ENCODE peak calls at places on chromosomes 5 and 9, in ten cellular contexts. Y, C, D, Q, F, T, K, H, A and O are unnamed samples.

GRCh38 chr9:127455299-127455992 is 4.1 kb downstream of the LRSAM1 start:
- DNase-seq in Y (peak; percentile 65), C (no peak), D (peak; percentile 72), Q (no peak), F (no peak), T (peak; percentile 58), K (no peak), H (no peak), A (no peak), O (no peak)

GRCh38 chr5:115033861-115034260 is 135.8 kb downstream of the TRIM36 start:
- DNase-seq in Y (no peak), C (no peak), D (no peak), Q (no peak), F (no peak), T (no peak), K (no peak), H (no peak), A (no peak), O (no peak)

GRCh38 chr5:81755320-81755719 is 4.4 kb upstream of the SSBP2 start:
- DNase-seq in Y (no peak), C (peak; percentile 79), D (no peak), Q (peak; percentile 88), F (peak; percentile 91), T (peak; percentile 52), K (peak; percentile 71), H (peak; percentile 53), A (no peak), O (no peak)

GRCh38 chr5:159581502-159582249 is 251.4 kb upstream of the IL12B start:
- DNase-seq in Y (no peak), C (peak; percentile 71), D (no peak), Q (peak; percentile 93), F (peak; percentile 82), T (no peak), K (peak; percentile 78), H (peak; percentile 95), A (no peak), O (no peak)

GRCh38 chr9:135036861-135037465 is 50.5 kb upstream of the OLFM1 start:
- DNase-seq in Y (no peak), C (no peak), D (no peak), Q (no peak), F (no peak), T (peak; percentile 17), K (no peak), H (no peak), A (no peak), O (no peak)

GRCh38 chr9:86122309-86122708 is 23.0 kb upstream of the GOLM1 start:
- DNase-seq in Y (no peak), C (no peak), D (no peak), Q (no peak), F (no peak), T (no peak), K (no peak), H (no peak), A (no peak), O (no peak)

GRCh38 chr5:174300941-174301761 is 255.6 kb downstream of the NSG2 start:
- DNase-seq in Y (no peak), C (no peak), D (no peak), Q (no peak), F (no peak), T (no peak), K (no peak), H (no peak), A (no peak), O (no peak)

GRCh38 chr5:80867233-80867632 is 92.9 kb upstream of the RASGRF2 start:
- DNase-seq in Y (no peak), C (no peak), D (no peak), Q (no peak), F (peak; percentile 58), T (no peak), K (no peak), H (no peak), A (no peak), O (no peak)

GRCh38 chr5:154260224-154260859 is 69.8 kb downstream of the GALNT10 start:
- DNase-seq in Y (no peak), C (no peak), D (no peak), Q (no peak), F (peak; percentile 28), T (no peak), K (no peak), H (no peak), A (no peak), O (no peak)

GRCh38 chr9:26768196-26768595 is 124.4 kb downstream of the CAAP1 start:
- DNase-seq in Y (no peak), C (no peak), D (no peak), Q (no peak), F (no peak), T (no peak), K (no peak), H (no peak), A (no peak), O (no peak)

GRCh38 chr9:79432485-79432884 is 139.3 kb upstream of the TLE4 start:
- DNase-seq in Y (no peak), C (no peak), D (no peak), Q (no peak), F (no peak), T (no peak), K (no peak), H (no peak), A (no peak), O (no peak)
- TF ChIP-seq CTCF in Y (no peak), C (no peak), D (no peak), Q (peak; percentile 8), F (no peak), T (no peak), K (no peak), H (peak; percentile 14), A (no peak), O (no peak)

GRCh38 chr5:177967221-177967887 is 28.7 kb downstream of the PROP1 start:
- DNase-seq in Y (no peak), C (no peak), D (no peak), Q (no peak), F (peak; percentile 13), T (no peak), K (no peak), H (no peak), A (no peak), O (no peak)
- TF ChIP-seq CTCF in Y (no peak), C (no peak), D (no peak), Q (no peak), F (no peak), T (no peak), K (no peak), H (no peak), A (no peak), O (no peak)

GRCh38 chr5:65035212-65036206 is 266.8 kb downstream of the CWC27 start:
- DNase-seq in Y (peak; percentile 92), C (peak; percentile 93), D (peak; percentile 94), Q (peak; percentile 97), F (peak; percentile 96), T (peak; percentile 87), K (peak; percentile 90), H (peak; percentile 71), A (peak; percentile 62), O (peak; percentile 71)
- TF ChIP-seq CTCF in Y (no peak), C (no peak), D (no peak), Q (no peak), F (no peak), T (no peak), K (no peak), H (no peak), A (no peak), O (no peak)

GRCh38 chr5:73067213-73067612 is 53.2 kb upstream of the TMEM171 start:
- DNase-seq in Y (no peak), C (no peak), D (no peak), Q (no peak), F (peak; percentile 3), T (no peak), K (no peak), H (no peak), A (no peak), O (no peak)

GRCh38 chr5:73061593-73061992 is 58.8 kb upstream of the TMEM171 start:
- DNase-seq in Y (no peak), C (no peak), D (no peak), Q (no peak), F (no peak), T (no peak), K (no peak), H (no peak), A (no peak), O (no peak)

DNA sequence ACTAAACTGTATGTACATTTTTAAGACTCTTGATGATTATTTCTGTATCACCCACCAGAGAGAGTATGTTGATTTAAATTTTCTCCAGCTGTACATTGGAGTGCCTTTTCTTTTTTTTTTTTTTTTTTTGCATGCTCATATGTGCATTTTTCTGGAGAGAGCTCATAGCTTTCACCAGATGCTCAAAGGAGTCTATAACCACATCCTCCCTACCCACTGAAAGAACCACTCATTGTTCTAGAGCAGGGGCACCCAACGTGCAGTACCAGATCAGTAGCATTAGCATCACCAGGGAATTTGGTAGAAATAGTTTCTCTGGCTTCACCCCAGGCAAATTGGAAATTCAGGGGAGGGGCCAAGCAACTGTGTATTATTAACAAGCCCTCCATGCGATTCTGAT is 53.9 kb upstream of the TMEM171 start:
- DNase-seq in Y (no peak), C (peak; percentile 61), D (no peak), Q (no peak), F (peak; percentile 55), T (no peak), K (no peak), H (peak; percentile 7), A (no peak), O (no peak)
- TF ChIP-seq CTCF in Y (no peak), C (no peak), D (no peak), Q (no peak), F (no peak), T (no peak), K (no peak), H (no peak), A (no peak), O (no peak)